ENCODE peak calls at places on chromosomes 16 and 17, in seven cellular contexts. O, L, S, G, R, D and P are unnamed samples.
A peak's percentile ranks its signal among the peaks of the same experiment; 100 is the strongest.

GRCh38 chr17:39679521-39680192 is 8.2 kb downstream of the PGAP3 start:
- DNase-seq in L (no peak), S (no peak), O (no peak), G (no peak), D (no peak), R (peak; percentile 72), P (peak; percentile 47)

GRCh38 chr16:56589141-56590039 is at the start of gene MT3:
- DNase-seq in O (no peak), L (peak; percentile 17), D (no peak), R (no peak), S (peak; percentile 53), G (peak; percentile 72), P (peak; percentile 28)

GRCh38 chr16:20826039-20826566 is 19.8 kb downstream of the REXO5 start:
- DNase-seq in D (no peak), R (no peak), L (no peak), O (no peak), G (no peak), S (no peak), P (no peak)

GRCh38 chr17:58156839-58157803 is 8.9 kb downstream of the OR4D1 start:
- DNase-seq in R (peak; percentile 85), G (no peak), O (peak; percentile 37), D (no peak), L (peak; percentile 37), S (peak; percentile 26), P (peak; percentile 52)

GRCh38 chr16:76194621-76195015 is 82.6 kb upstream of the CNTNAP4 start:
- DNase-seq in L (no peak), R (no peak), G (no peak), O (no peak), S (peak; percentile 0), D (no peak), P (no peak)

GRCh38 chr16:10213748-10214147 is 31.5 kb upstream of the GRIN2A start:
- DNase-seq in G (no peak), O (no peak), S (no peak), L (no peak), D (no peak), R (no peak), P (no peak)

GRCh38 chr17:44198721-44199552 is 747 bp downstream of the ATXN7L3 start:
- DNase-seq in G (peak; percentile 88), O (peak; percentile 65), L (peak; percentile 72), R (peak; percentile 86), S (peak; percentile 76), D (no peak), P (peak; percentile 64)

GRCh38 chr16:12902511-12903324 is 1.3 kb downstream of the SHISA9 start:
- DNase-seq in L (no peak), R (no peak), O (no peak), S (no peak), G (no peak), D (no peak), P (no peak)